ENCODE peak calls at places on chromosomes 4 and X, in ten cellular contexts. G is tibial nerve; Z is neural progenitor cell; W is IMR-90; O is ascending aorta; X is tibial artery; Q is aorta; I is CD8-positive, alpha-beta T cell; A is left lung; D is Panc1. Y is an unnamed sample.

GRCh38 chr4:123987408-123987807 is 590.8 kb downstream of the SPRY1 start:
- DNase-seq in G (no peak), Z (no peak), W (no peak), O (no peak), X (no peak), Q (no peak), I (no peak), A (no peak), D (no peak), Y (no peak)

GRCh38 chr4:147518846-147519767 is 38.2 kb downstream of the EDNRA start:
- DNase-seq in G (peak; percentile 64), Z (peak; percentile 77), W (peak; percentile 86), O (no peak), X (no peak), Q (peak; percentile 63), I (peak; percentile 5), A (no peak), D (peak; percentile 46), Y (peak; percentile 9)

GRCh38 chr4:113646456-113646809 is 115.1 kb downstream of the CAMK2D start:
- DNase-seq in G (no peak), Z (peak; percentile 57), W (peak; percentile 54), O (no peak), X (no peak), Q (no peak), I (no peak), A (no peak), D (no peak), Y (no peak)

GRCh38 chr4:21795091-21795490 is 153.5 kb downstream of the KCNIP4 start:
- DNase-seq in G (no peak), Z (no peak), W (peak; percentile 18), O (no peak), X (no peak), Q (no peak), I (no peak), A (no peak), D (no peak), Y (peak; percentile 30)

GRCh38 chr4:77728420-77728819 is 90.7 kb downstream of the CNOT6L start:
- DNase-seq in G (no peak), Z (no peak), W (no peak), O (no peak), X (no peak), Q (no peak), I (no peak), A (no peak), D (no peak), Y (no peak)

GRCh38 chr4:10582059-10582686 is 102.4 kb downstream of the CLNK start:
- DNase-seq in G (peak; percentile 66), Z (peak; percentile 60), W (peak; percentile 69), O (no peak), X (no peak), Q (peak; percentile 53), I (no peak), A (no peak), D (peak; percentile 48), Y (no peak)

GRCh38 chr4:174394915-174395314 is 111.2 kb downstream of the CEP44 start:
- DNase-seq in G (no peak), Z (no peak), W (peak; percentile 63), O (no peak), X (no peak), Q (no peak), I (no peak), A (no peak), D (no peak), Y (no peak)

GRCh38 chrX:34778961-34779360 is 121.9 kb upstream of the TMEM47 start:
- DNase-seq in G (no peak), Z (no peak), W (peak; percentile 86), O (no peak), X (no peak), Q (no peak), I (no peak), A (no peak), D (no peak), Y (no peak)

GRCh38 chrX:71911023-71911730 is 532 bp downstream of the NHSL2 start:
- DNase-seq in G (no peak), Z (peak; percentile 83), W (no peak), O (no peak), X (no peak), Q (no peak), I (no peak), A (peak; percentile 73), D (no peak), Y (peak; percentile 12)

GRCh38 chr4:11702886-11703555 is 274.3 kb upstream of the HS3ST1 start:
- DNase-seq in G (no peak), Z (no peak), W (no peak), O (no peak), X (no peak), Q (no peak), I (no peak), A (no peak), D (no peak), Y (no peak)

GRCh38 chrX:140141444-140142029 is 176.2 kb upstream of the CXorf66 start:
- DNase-seq in G (peak; percentile 14), Z (peak; percentile 51), W (peak; percentile 31), O (no peak), X (no peak), Q (no peak), I (no peak), A (no peak), D (peak; percentile 20), Y (peak; percentile 17)

GRCh38 chrX:33855251-33855650 is 276.9 kb downstream of the FAM47A start:
- DNase-seq in G (no peak), Z (peak; percentile 20), W (no peak), O (no peak), X (no peak), Q (no peak), I (no peak), A (no peak), D (no peak), Y (no peak)

GRCh38 chr4:142519342-142519741 is 326.8 kb downstream of the INPP4B start:
- DNase-seq in G (no peak), Z (no peak), W (peak; percentile 10), O (no peak), X (no peak), Q (no peak), I (no peak), A (no peak), D (no peak), Y (no peak)

GRCh38 chrX:40009462-40009851 is 88.3 kb downstream of the BCOR start:
- DNase-seq in G (no peak), Z (peak; percentile 75), W (no peak), O (no peak), X (no peak), Q (no peak), I (no peak), A (peak; percentile 65), D (no peak), Y (no peak)

GRCh38 chrX:40011483-40012038 is 86.2 kb downstream of the BCOR start:
- DNase-seq in G (no peak), Z (no peak), W (no peak), O (no peak), X (no peak), Q (no peak), I (no peak), A (no peak), D (no peak), Y (no peak)

GRCh38 chrX:40012039-40012799 is 85.5 kb downstream of the BCOR start:
- DNase-seq in G (peak; percentile 24), Z (peak; percentile 57), W (peak; percentile 71), O (no peak), X (peak; percentile 72), Q (peak; percentile 53), I (no peak), A (peak; percentile 71), D (no peak), Y (no peak)

GRCh38 chrX:40009890-40010289 is 87.9 kb downstream of the BCOR start:
- DNase-seq in G (no peak), Z (peak; percentile 28), W (no peak), O (no peak), X (no peak), Q (no peak), I (no peak), A (no peak), D (no peak), Y (no peak)

GRCh38 chrX:40010550-40011364 is 87.0 kb downstream of the BCOR start:
- DNase-seq in G (no peak), Z (peak; percentile 58), W (no peak), O (no peak), X (no peak), Q (no peak), I (no peak), A (no peak), D (no peak), Y (no peak)
- H3K4me1 ChIP-seq in G (peaks cover 10% of the 10 kb centered on the region), Z (peaks cover 43% of the 10 kb centered on the region), W (peaks cover 10% of the 10 kb centered on the region), O (peaks cover 12% of the 10 kb centered on the region), X (peaks cover 2% of the 10 kb centered on the region), Q (no peaks in the 10 kb centered on the region), I (peaks cover 41% of the 10 kb centered on the region), A (peaks cover 3% of the 10 kb centered on the region), D (peaks cover 3% of the 10 kb centered on the region), Y (peaks cover 39% of the 10 kb centered on the region)

GRCh38 chr4:82989567-82990429 is 20.8 kb downstream of the LIN54 start:
- DNase-seq in G (no peak), Z (no peak), W (peak; percentile 31), O (no peak), X (no peak), Q (no peak), I (no peak), A (no peak), D (no peak), Y (no peak)
- H3K4me3 ChIP-seq in G (no peak overlapping the region), Z (no peak overlapping the region), W (peak overlapping the region; percentile 2), O (no peak overlapping the region), X (no peak overlapping the region), Q (no peak overlapping the region), I (no peak overlapping the region), A (no peak overlapping the region), D (no peak overlapping the region), Y (peak overlapping the region; percentile 55)

DNA sequence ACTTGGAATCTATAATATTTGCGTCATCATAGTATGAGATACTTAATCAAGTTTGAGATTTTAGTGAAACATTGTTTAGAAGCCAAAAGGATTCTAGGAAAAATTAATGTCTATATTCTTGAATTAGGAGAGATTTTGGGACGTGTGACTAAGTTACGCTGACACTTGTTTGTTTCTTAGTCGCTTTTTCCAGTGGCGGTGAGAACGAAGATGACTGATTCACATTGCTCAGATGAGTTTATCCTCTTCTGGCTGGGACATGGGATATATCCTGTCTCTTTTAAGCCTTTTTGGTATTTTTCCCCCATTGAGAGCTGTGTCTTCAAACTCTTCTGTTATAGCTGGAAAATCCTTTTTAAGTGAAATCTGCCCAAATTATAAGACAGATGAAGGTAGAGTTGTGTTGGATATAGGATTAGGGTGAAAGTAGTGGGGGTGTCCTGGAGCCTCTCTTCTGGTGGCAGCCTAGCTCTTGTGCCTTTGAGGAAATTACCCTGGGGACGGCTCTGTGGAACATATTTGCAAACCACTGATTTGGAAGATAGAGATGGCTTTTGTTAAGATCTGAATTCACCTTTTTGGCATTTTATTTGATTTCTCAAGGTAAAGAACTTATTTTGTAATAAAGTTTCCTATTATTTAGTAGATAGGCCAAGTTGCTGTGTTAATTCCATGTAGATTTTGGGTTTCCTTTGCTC is 49.7 kb downstream of the HTT start:
- DNase-seq in G (no peak), Z (no peak), W (no peak), O (no peak), X (no peak), Q (no peak), I (no peak), A (no peak), D (no peak), Y (no peak)
- H3K27ac ChIP-seq in G (peak overlapping the region; percentile 43), Z (no peak overlapping the region), W (no peak overlapping the region), O (no peak overlapping the region), X (no peak overlapping the region), Q (no peak overlapping the region), I (no peak overlapping the region), A (peak overlapping the region; percentile 68), D (no peak overlapping the region), Y (no peak overlapping the region)

DNA sequence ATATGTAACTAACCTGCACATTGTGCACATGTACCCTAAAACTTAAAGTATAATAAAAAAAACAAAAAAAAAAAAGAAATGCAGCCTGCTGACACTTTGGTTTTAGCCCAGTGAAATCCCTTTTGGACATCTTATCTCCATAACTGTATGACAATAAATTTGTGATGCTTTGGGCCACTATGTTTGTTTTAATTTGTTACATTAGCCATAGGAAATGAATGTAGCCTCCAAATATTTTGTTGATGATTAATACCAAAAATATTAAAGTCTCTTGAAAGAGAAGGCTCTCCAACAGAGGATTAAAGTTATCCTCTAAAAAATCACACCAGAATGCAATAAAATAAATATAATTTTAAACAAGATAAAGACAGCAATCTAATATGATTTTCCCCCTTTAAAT is 852.7 kb upstream of the SLIT2 start:
- DNase-seq in G (no peak), Z (no peak), W (peak; percentile 68), O (no peak), X (no peak), Q (no peak), I (no peak), A (no peak), D (no peak), Y (no peak)
- H3K4me1 ChIP-seq in G (no peaks in the 10 kb centered on the region), Z (no peaks in the 10 kb centered on the region), W (no peaks in the 10 kb centered on the region), O (no peaks in the 10 kb centered on the region), X (no peaks in the 10 kb centered on the region), Q (no peaks in the 10 kb centered on the region), I (no peaks in the 10 kb centered on the region), A (no peaks in the 10 kb centered on the region), D (no peaks in the 10 kb centered on the region), Y (no peaks in the 10 kb centered on the region)

Y was measured in CD4-positive, CD25-positive, alpha-beta regulatory T cell.